ENCODE peak calls at places on chromosomes 6 and 20, in five cellular contexts. Y is A673, Q is lung, G is aorta, D is PC-3. H is an unnamed sample. For H3K4me1, the result is how much of the 10 kb centered on the place peaks cover.

GRCh38 chr6:144362042-144363018 is 77.2 kb downstream of the UTRN start:
- DNase-seq in Y (no peak), Q (no peak), G (no peak), D (no peak), H (no peak)

GRCh38 chr6:56710967-56711366 is 68.3 kb upstream of the DST start:
- DNase-seq in G (no peak), Y (no peak), Q (no peak), D (no peak), H (no peak)

GRCh38 chr20:12306107-12306506 is 388.4 kb downstream of the BTBD3 start:
- DNase-seq in G (no peak), Q (no peak), Y (no peak), D (no peak), H (no peak)

GRCh38 chr20:48725589-48725991 is 102.2 kb downstream of the PREX1 start:
- DNase-seq in Q (no peak), Y (peak), D (peak), G (peak), H (no peak)

GRCh38 chr6:26520088-26520839 is 17.9 kb upstream of the HMGN4 start:
- DNase-seq in G (peak), D (no peak), Y (no peak), Q (no peak), H (peak)

GRCh38 chr6:33856655-33857054 is 52.9 kb upstream of the MLN start:
- DNase-seq in D (no peak), G (no peak), Q (no peak), Y (no peak), H (no peak)

GRCh38 chr6:98839788-98840361 is 5.5 kb downstream of the POU3F2 start:
- DNase-seq in D (peak), G (no peak), Q (no peak), Y (peak), H (no peak)

GRCh38 chr20:31581391-31581790 is 23.7 kb upstream of the ID1 start:
- DNase-seq in G (no peak), Q (no peak), D (no peak), Y (no peak), H (no peak)

GRCh38 chr20:32457476-32457986 is 99.4 kb downstream of the ASXL1 start:
- DNase-seq in G (peak), Y (peak), D (peak), Q (peak), H (no peak)

GRCh38 chr6:160952633-160953281 is 38.8 kb upstream of the MAP3K4 start:
- DNase-seq in Y (no peak), D (no peak), G (no peak), Q (peak), H (no peak)

GRCh38 chr6:14546036-14546435 is 428.5 kb downstream of the CD83 start:
- DNase-seq in Y (no peak), D (no peak), Q (no peak), G (no peak), H (no peak)

GRCh38 chr6:68718379-68719073 is 83.4 kb downstream of the ADGRB3 start:
- DNase-seq in Q (no peak), G (no peak), D (peak), Y (peak), H (no peak)

GRCh38 chr20:14950633-14951032 is 613.2 kb upstream of the FLRT3 start:
- DNase-seq in Y (no peak), D (no peak), Q (no peak), G (no peak), H (no peak)

GRCh38 chr6:20286968-20287565 is 74.8 kb upstream of the MBOAT1 start:
- DNase-seq in D (peak), Q (no peak), G (no peak), Y (no peak), H (no peak)

GRCh38 chr20:63502671-63503172 is 3.8 kb upstream of the EEF1A2 start:
- DNase-seq in D (no peak), G (peak), Q (no peak), Y (no peak), H (no peak)
- H3K27ac ChIP-seq in D (no peak), G (no peak), Q (no peak), Y (no peak), H (peak)

GRCh38 chr6:109457596-109457996 is 2.0 kb upstream of the MICAL1 start:
- DNase-seq in Y (no peak), D (no peak), Q (no peak), G (no peak), H (no peak)
- H3K4me1 ChIP-seq in Y (under half), D (under half), Q (under half), G (under half), H (under half)

DNA sequence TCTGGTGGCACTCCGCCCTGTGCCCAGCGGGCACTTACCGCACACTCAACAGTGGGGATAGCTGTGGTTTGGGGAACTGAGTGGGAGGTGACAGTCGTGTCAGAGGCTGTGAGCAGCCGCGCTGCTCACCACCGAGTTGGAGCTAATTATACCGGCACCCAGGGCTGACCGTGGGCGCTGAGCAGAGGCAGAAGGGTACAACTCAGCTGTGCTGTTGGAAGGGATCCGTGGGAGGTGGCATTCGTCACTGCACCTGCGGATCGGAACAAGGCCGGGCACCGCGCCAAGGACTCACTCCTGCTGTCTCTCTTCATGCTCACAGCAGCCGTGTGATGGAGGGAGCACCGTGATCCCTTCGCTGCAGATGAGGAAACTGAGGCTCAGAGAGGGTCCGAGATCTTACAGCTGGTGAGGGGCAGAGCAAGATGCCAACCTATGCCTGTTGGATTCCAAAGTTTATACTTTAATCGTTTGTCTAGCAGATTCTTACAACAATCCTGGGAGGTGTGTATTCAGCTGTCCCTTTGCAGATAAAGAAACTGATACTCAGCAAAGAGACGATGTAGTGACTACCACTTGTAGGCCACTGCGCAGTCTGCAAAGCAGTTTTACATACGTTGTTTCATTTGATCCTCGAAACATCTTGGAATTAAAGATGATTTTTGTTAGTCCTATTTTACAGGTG is 713 bp upstream of the ELMO2 start:
- DNase-seq in Q (peak), Y (no peak), D (peak), G (peak), H (peak)
- H3K4me3 ChIP-seq in Q (peak), Y (peak), D (peak), G (peak), H (peak)

DNA sequence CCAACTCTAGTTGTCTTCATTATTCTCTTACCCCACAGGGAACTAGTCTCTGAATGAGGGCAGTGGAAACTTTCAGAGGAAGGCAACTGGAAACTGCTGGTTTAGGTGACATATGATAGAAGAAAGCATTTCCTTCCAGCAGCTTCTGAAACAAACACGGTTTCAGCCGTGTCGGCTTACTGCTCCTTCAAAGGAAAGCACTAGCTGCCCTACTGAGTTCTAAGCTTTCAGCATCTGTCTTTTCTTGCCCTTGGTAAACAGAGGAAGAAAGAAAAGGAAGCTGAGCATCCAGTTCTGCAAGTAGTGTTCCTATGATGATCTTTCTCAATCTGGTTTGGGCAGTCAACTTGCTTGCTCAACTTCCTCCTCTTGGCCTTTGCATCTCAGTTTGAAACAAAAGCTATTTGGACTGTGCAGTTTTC is 117.5 kb upstream of the CEP85L start:
- DNase-seq in Y (no peak), D (peak), Q (no peak), G (no peak), H (no peak)
- H3K27ac ChIP-seq in Y (no peak), D (no peak), Q (peak), G (no peak), H (no peak)

GRCh38 chr6:30206152-30206551 is 7.1 kb downstream of the TRIM26 start:
- DNase-seq in Q (no peak), D (no peak), Y (no peak), G (no peak), H (no peak)
- H3K4me1 ChIP-seq in Q (under half), D (under half), Y (under half), G (under half), H (under half)

DNA sequence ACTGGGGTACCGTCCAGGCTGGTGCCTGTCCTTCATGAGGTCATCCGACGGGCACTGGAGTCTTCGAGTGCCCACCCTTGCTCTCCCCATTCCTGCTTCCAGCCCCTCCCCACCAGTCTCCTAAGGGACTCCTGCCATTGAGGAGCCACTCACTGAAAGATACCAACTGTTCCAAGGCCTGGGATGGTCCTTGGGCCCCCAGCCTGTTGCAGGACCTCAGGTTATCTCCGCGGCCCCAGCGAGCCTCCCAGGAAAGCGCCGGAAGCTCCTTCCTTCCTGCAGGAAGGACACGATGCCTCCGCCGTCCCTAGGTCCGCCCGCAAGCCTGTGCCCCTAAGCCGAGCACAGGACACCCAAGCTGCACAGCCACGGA is 1.2 kb downstream of the NKAIN4 start:
- DNase-seq in Q (no peak), Y (no peak), G (no peak), D (no peak), H (no peak)
- H3K4me3 ChIP-seq in Q (no peak), Y (no peak), G (no peak), D (no peak), H (peak)

GRCh38 chr20:19047951-19048296 is 164.5 kb upstream of the SLC24A3 start:
- DNase-seq in D (no peak), G (no peak), Y (no peak), Q (no peak), H (no peak)
- H3K27ac ChIP-seq in D (peak), G (no peak), Y (no peak), Q (peak), H (no peak)

DNA sequence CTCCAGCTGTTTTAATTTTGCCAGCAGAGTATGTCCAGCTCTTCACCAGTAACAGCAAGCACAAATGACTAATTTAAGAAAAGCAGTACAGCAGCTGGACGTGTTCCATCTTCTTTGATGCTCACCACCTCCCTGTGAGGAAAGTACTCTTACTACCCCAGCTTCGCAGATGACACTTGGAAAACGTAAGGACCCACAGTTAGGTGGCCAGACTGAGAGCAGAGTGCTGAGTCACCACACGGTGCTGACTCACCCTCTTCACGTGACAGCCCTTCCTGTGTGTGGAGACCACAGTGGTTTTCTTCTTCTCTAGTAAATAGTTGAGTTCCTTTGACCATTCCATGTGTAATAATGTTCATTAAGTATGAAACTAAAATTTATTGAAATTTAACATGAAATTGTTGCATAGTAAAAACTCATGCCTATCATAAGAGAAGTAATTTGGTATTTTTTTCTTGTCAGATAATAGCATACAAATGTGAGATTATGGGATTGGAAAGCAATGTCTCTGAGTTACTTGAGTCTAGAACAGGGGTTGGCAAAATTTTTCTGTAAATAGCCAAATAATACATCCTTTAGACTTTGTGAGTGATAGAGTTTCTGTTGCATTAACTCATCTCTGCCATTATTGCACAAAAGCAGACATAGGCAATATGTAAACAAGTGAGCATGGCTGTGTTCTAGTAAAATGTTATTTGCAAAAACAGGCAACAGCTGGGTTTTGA is 76.6 kb downstream of the SLX4IP start:
- DNase-seq in Y (peak), Q (peak), G (peak), D (peak), H (peak)
- H3K4me1 ChIP-seq in Y (half or more), Q (under half), G (under half), D (under half), H (under half)

GRCh38 chr6:13274707-13275434 is 53.5 kb downstream of the TBC1D7 start:
- DNase-seq in Q (no peak), D (no peak), G (no peak), Y (no peak), H (no peak)

GRCh38 chr6:13272131-13273046 is 55.9 kb downstream of the TBC1D7 start:
- DNase-seq in D (no peak), Q (peak), G (no peak), Y (no peak), H (peak)

GRCh38 chr6:13275435-13275989 is 52.8 kb downstream of the TBC1D7 start:
- DNase-seq in Q (no peak), D (no peak), G (no peak), Y (no peak), H (no peak)

GRCh38 chr6:13273931-13274706 is 54.2 kb downstream of the TBC1D7 start:
- DNase-seq in Q (peak), Y (no peak), D (no peak), G (no peak), H (no peak)

DNA sequence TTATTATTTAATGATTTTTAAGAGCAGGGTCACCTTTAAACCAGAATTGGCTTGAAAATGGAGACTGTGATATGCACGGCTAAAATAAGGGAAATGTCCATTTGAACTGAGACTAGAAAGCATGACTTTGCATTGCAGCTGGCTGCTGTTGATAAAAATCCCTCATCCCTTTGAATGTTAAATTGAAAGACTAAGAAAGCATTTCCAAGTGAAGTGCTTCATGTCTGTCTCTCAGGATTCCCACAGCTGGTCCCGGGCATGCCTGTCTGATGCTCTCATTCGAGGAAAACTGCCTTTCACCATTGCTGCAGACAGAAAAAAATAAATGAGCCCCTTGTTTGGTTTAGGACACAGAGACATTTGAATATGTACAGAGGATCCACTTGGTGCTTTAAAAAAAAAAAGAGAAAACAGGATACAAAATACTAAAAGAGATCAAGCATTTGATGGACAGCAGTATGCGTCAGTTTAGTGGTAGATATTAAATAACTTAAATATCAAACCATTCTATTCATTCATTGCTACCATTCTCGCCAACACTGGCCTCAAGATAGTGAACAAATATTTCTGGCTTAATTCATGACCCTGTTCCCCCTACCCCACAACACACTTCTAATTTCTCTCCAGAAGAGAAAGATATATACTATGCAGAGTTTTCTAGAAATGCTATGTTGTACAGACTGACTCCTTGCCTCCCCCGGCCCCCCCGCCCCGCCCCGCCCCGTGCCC is 55.0 kb downstream of the TBC1D7 start:
- DNase-seq in G (no peak), Y (no peak), D (no peak), Q (no peak), H (no peak)
- H3K4me3 ChIP-seq in G (no peak), Y (no peak), D (no peak), Q (no peak), H (no peak)

DNA sequence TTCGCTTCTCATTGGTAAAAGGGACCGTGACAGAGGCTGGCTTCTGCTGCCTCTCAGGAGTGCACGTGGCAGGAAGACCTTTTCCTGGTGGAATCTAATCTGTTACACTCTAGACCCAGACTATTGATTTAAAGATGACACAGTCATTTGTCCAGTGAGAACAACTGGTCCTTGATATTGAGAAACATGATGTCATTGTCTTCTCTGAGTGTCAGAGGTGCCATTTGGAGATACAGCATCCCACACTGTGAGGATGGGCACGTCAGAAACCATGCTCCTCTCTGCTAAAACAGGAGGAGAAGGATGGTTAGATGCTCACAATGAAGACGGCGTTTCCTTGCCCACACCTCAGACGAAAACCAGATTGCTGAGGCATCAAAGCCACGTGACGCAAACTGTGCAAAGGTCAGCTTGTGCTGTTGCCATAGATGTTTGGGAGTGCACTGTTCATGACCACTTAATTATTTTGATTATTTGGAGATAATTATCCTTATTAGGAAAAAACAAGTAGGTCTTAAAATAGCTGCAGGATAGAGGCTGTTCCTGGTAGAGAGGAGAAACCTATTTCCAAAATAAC is 169.0 kb downstream of the SMOC2 start:
- DNase-seq in Y (no peak), D (no peak), Q (no peak), G (peak), H (no peak)
- H3K27ac ChIP-seq in Y (no peak), D (no peak), Q (no peak), G (no peak), H (no peak)